ENCODE peak calls at places on chromosomes 6 and 20, in four cellular contexts. F, V, R and U are unnamed samples.

GRCh38 chr6:136209496-136209895 is 40.6 kb downstream of the MTFR2 start:
- DNase-seq in F (no peak), V (no peak), R (no peak), U (no peak)

GRCh38 chr20:63032861-63033634 is 26.3 kb upstream of the BHLHE23 start:
- DNase-seq in F (no peak), V (peak; percentile 81), R (peak; percentile 40), U (no peak)

GRCh38 chr20:54103067-54103761 is 32.8 kb upstream of the BCAS1 start:
- DNase-seq in F (no peak), V (peak; percentile 55), R (peak; percentile 78), U (peak; percentile 82)

GRCh38 chr6:65182681-65183080 is 524.3 kb downstream of the EYS start:
- DNase-seq in F (no peak), V (no peak), R (no peak), U (peak; percentile 73)

GRCh38 chr6:40038626-40039025 is 104.4 kb upstream of the MOCS1 start:
- DNase-seq in F (no peak), V (no peak), R (no peak), U (no peak)

GRCh38 chr20:15942130-15942529 is 631.1 kb downstream of the KIF16B start:
- DNase-seq in F (no peak), V (no peak), R (no peak), U (no peak)

GRCh38 chr20:47764154-47764734 is 21.0 kb downstream of the SULF2 start:
- DNase-seq in F (no peak), V (peak; percentile 41), R (no peak), U (no peak)

GRCh38 chr6:30985490-30985889 is 2.0 kb downstream of the MUC21 start:
- DNase-seq in F (no peak), V (no peak), R (no peak), U (peak; percentile 13)

GRCh38 chr20:47389867-47390347 is 33.4 kb upstream of the ZMYND8 start:
- DNase-seq in F (no peak), V (no peak), R (no peak), U (peak; percentile 51)

GRCh38 chr6:152265651-152266050 is 371.5 kb downstream of the SYNE1 start:
- DNase-seq in F (no peak), V (no peak), R (no peak), U (no peak)

DNA sequence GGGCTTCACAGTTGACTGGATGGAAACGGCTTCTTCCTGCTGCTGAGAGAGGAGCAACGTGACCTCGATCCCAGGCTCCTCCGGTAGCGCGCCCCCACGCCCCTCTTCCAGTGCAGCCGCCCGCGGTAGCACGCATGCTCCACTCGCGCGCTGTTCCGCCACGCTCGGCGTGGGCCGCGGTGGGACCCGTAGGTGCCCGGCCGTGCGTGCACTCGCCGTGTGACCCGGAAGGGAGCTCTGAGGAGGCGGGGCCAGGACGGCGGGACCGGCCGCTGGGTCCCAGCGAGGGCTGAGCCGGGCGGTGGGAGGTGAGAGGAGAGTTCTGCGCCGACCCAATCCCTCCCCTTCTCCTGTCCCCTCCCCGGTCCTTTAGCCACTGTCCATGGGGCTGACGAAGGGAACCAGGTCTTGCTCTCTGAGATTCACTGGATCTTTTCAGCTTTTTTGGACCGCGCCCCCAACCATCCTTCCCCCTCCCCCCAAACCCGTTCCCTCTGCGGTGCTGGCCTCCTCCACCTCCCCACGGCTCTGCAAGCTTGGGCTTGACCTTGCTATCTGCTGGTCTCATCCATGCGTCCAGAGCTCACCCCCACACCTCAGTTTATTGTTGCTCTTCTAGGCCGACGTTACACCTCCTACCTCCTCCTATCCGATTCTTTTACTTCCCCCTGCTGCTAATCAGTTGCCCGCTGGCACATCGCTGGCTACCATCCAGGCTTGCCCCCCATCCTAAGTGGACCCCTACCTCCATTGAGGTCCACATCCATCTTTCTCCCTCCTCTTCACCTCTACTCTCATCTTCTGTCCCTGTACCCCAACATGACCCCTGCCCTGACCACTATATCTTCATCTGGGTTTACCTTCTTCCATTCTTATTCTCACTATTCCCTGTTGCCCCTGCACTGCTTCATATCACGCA is at the start of gene CUL9:
- DNase-seq in F (no peak), V (peak; percentile 91), R (peak; percentile 94), U (peak; percentile 76)
- TF ChIP-seq CTCF in F (no peak), V (no peak), R (no peak), U (no peak)

DNA sequence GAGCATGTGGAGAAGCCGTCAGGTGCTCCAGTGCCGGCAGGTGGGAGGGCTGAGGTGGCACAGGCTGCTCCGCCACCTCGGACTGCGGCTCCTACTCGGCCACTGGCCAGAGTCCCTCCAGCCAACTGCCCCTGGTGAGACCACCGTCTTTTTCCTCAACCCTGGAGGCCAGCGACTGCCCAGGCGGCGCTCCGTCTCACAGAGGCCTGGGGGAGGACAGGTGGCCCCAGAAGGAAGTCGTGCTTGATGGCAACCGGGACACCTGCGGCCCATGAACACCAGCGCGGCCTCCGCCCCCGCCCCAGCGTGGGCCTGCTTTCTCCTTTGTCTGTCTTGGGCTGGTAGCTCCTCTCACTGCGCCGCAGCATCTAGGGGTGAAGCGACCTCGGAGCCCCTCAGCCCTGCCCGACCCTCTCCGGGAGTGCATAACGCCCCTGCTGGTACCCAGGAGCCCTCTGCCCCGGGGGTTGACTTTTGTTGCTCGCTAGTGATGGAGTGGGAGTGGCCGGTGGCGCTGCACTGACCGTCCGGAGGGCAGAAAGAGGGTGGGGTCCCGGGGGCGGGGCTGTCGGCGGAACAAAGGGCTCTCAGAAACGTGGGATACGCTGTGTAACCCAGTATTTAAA is 706 bp upstream of the TUBB2B start:
- DNase-seq in F (no peak), V (peak; percentile 57), R (no peak), U (no peak)
- TF ChIP-seq CTCF in F (no peak), V (no peak), R (no peak), U (no peak)

GRCh38 chr6:2744778-2745177 is 5.9 kb downstream of the MYLK4 start:
- DNase-seq in F (no peak), V (no peak), R (no peak), U (no peak)

GRCh38 chr6:2743280-2744205 is 7.2 kb downstream of the MYLK4 start:
- DNase-seq in F (no peak), V (no peak), R (no peak), U (no peak)

GRCh38 chr6:2745246-2745645 is 5.5 kb downstream of the MYLK4 start:
- DNase-seq in F (no peak), V (no peak), R (no peak), U (no peak)

GRCh38 chr6:2746557-2747061 is 4.1 kb downstream of the MYLK4 start:
- DNase-seq in F (no peak), V (no peak), R (peak; percentile 93), U (peak; percentile 42)

DNA sequence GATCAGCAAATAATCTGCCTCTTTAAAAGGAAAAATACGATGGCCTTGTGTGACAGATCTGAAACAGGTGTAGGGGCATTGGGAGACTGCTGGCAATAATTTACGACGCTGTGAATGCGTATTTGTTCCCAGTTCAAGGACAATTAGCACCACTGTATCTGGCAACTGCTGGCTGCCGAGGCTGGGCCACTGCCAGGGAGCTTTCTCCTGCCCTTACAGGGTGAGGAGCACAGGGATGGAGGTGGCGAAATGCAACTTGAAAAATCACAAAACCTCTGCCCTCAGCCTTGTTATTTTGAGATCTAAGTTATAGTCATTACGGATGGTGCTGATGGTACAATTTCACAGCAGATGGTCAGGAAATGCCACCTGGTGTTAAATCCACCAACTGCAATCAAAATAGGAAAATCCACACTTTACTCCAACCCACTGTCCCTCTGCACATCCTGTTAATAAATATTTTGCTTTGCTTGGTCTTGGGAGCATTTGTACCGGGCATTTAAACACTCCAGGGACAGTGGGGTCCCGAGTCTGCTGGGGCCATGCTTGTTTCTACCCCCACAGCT is 6.4 kb downstream of the MYLK4 start:
- DNase-seq in F (no peak), V (no peak), R (peak; percentile 95), U (peak; percentile 53)
- TF ChIP-seq CTCF in F (peak; percentile 31), V (no peak), R (peak; percentile 32), U (peak; percentile 68)

GRCh38 chr6:167111597-167111996 is 11.3 kb upstream of the CCR6 start:
- DNase-seq in F (no peak), V (no peak), R (no peak), U (no peak)
- TF ChIP-seq CTCF in F (no peak), V (no peak), R (no peak), U (no peak)

GRCh38 chr20:31595654-31596411 is 9.3 kb upstream of the ID1 start:
- DNase-seq in F (no peak), V (no peak), R (peak; percentile 83), U (peak; percentile 95)
- TF ChIP-seq CTCF in F (no peak), V (no peak), R (no peak), U (no peak)

GRCh38 chr20:32648761-32649615 is 24.8 kb downstream of the C20orf203 start:
- DNase-seq in F (no peak), V (no peak), R (no peak), U (peak; percentile 72)

GRCh38 chr20:32651537-32651936 is 22.2 kb downstream of the C20orf203 start:
- DNase-seq in F (no peak), V (no peak), R (no peak), U (no peak)

GRCh38 chr20:32650545-32650944 is 23.2 kb downstream of the C20orf203 start:
- DNase-seq in F (no peak), V (no peak), R (no peak), U (no peak)

GRCh38 chr20:32652739-32653526 is 20.8 kb downstream of the C20orf203 start:
- DNase-seq in F (peak; percentile 14), V (peak; percentile 90), R (peak; percentile 89), U (peak; percentile 87)

DNA sequence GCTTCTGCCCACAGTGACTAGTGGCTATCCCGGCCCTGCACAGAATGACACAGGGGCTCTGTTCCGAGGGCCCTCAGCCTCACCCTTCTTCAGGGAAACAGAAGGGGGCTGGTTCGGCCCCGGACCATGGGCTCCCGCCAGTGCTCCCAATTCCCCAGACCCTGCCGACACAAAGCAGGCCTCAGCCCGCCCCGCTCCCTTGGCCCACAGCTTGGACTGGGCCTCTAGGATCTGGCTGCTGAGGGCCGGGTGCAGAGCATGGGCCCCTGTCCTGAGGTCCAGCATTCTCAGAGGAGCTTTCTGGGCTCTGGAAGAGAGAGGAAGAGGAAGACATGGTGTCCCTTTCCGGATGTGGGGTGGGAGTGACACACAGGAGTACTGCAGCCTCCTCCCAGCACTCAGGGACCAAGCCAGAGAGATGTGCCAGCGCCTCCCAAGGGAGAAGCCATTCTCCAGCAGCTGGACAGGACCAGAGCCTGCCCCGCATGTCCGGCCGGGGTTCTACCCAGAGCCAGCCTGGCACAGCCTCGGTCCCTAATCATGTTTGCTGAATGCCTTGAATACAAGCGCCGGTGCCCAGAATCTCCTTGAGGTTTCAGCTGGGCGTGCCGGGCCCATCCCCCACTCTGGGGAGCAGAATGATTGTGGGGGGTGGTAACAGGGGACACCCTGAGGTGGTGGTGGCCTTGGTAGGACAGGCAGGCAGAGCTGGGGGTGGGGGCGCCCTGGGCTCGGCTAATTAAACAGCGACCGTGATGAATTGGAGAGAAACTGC is 23.9 kb downstream of the C20orf203 start:
- DNase-seq in F (no peak), V (no peak), R (no peak), U (no peak)
- TF ChIP-seq CTCF in F (no peak), V (no peak), R (no peak), U (no peak)

DNA sequence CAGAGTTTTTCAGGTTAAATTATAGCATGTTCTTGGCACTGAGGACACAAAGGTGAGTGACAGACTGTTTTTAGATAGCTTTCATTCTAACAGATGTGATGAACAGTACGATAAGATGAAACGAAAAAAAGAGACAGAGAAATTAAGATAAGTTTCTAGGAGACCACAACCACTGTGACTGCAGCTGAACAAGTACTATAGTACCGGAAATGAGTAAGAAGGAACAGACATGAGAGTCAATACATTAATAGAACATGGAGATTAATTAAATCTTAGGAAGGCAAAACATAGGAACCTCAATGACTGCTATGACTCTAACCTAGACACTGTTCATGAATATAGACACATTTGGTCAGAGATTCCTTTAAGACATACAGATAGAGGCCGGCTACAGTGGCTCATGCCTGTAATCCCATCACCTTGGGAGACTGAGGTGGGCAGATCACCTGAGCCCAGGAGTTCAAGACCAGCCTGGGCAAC is 40.2 kb downstream of the HBS1L start:
- DNase-seq in F (no peak), V (peak; percentile 50), R (no peak), U (no peak)
- TF ChIP-seq CTCF in F (no peak), V (no peak), R (no peak), U (no peak)